ENCODE peak calls at places on chromosomes 6 and 20, in six cellular contexts. A is HFF-Myc; C is T-helper 1 cell; M is activated T-cell treated with anti-CD3 and anti-CD28 coated beads for 48 hours; Q is substantia nigra; B is activated CD8-positive, alpha-beta memory T cell treated with anti-CD3 and anti-CD28 coated beads for 4 hours. V is an unnamed sample.
A peak's percentile ranks its signal among the peaks of the same experiment; 100 is the strongest.

GRCh38 chr6:165186041-165186440 is 123.4 kb downstream of the C6orf118 start:
- DNase-seq in A (no peak), C (no peak), M (no peak), Q (no peak), B (no peak), V (no peak)

GRCh38 chr20:58599966-58600365 is 51.1 kb upstream of the STX16 start:
- DNase-seq in A (no peak), C (no peak), M (no peak), Q (no peak), B (no peak), V (no peak)

GRCh38 chr20:2838847-2839671 is 1.4 kb downstream of the PCED1A start:
- DNase-seq in A (no peak), C (no peak), M (no peak), Q (no peak), B (no peak), V (no peak)

GRCh38 chr6:47822856-47823554 is 41.2 kb downstream of the OPN5 start:
- DNase-seq in A (no peak), C (no peak), M (no peak), Q (no peak), B (no peak), V (no peak)

GRCh38 chr6:16332175-16332542 is 93.8 kb downstream of the GMPR start:
- DNase-seq in A (no peak), C (peak; percentile 71), M (peak; percentile 74), Q (peak; percentile 72), B (peak; percentile 65), V (peak; percentile 73)

GRCh38 chr6:40535784-40536380 is 51.3 kb downstream of the LRFN2 start:
- DNase-seq in A (no peak), C (no peak), M (no peak), Q (no peak), B (no peak), V (no peak)

GRCh38 chr6:132964101-132964867 is 149.9 kb downstream of the RPS12 start:
- DNase-seq in A (no peak), C (no peak), M (no peak), Q (no peak), B (no peak), V (no peak)

GRCh38 chr6:73451166-73452106 is 661 bp downstream of the CGAS start:
- DNase-seq in A (no peak), C (peak; percentile 21), M (peak; percentile 44), Q (peak; percentile 17), B (no peak), V (peak; percentile 31)

GRCh38 chr6:105522626-105523322 is 119.9 kb upstream of the PREP start:
- DNase-seq in A (no peak), C (no peak), M (no peak), Q (no peak), B (no peak), V (no peak)

GRCh38 chr20:20452254-20452676 is 84.4 kb downstream of the INSM1 start:
- DNase-seq in A (peak; percentile 52), C (peak; percentile 27), M (peak; percentile 59), Q (peak; percentile 94), B (peak; percentile 12), V (peak; percentile 55)

GRCh38 chr6:151255811-151256210 is 16.0 kb downstream of the AKAP12 start:
- DNase-seq in A (no peak), C (no peak), M (no peak), Q (no peak), B (no peak), V (no peak)

GRCh38 chr6:151288711-151289398 is 49.1 kb downstream of the AKAP12 start:
- DNase-seq in A (no peak), C (no peak), M (peak; percentile 10), Q (no peak), B (no peak), V (no peak)

GRCh38 chr6:112018619-112019416 is 35.1 kb upstream of the CCN6 start:
- DNase-seq in A (no peak), C (no peak), M (no peak), Q (no peak), B (no peak), V (no peak)

GRCh38 chr20:18721716-18722115 is 91.9 kb upstream of the SCP2D1 start:
- DNase-seq in A (no peak), C (no peak), M (no peak), Q (no peak), B (no peak), V (no peak)

GRCh38 chr20:42112161-42112560 is 494.0 kb upstream of the CHD6 start:
- DNase-seq in A (no peak), C (no peak), M (no peak), Q (no peak), B (no peak), V (no peak)

GRCh38 chr20:53948383-53949318 is 121.7 kb downstream of the BCAS1 start:
- DNase-seq in A (no peak), C (no peak), M (no peak), Q (no peak), B (no peak), V (no peak)

GRCh38 chr6:25172819-25173218 is 106.4 kb upstream of the CARMIL1 start:
- DNase-seq in A (peak; percentile 79), C (no peak), M (no peak), Q (no peak), B (no peak), V (no peak)

GRCh38 chr6:16168858-16169257 is 40.0 kb downstream of the MYLIP start:
- DNase-seq in A (no peak), C (no peak), M (no peak), Q (no peak), B (no peak), V (no peak)

GRCh38 chr20:25285091-25285647 is 37.3 kb downstream of the PYGB start:
- DNase-seq in A (no peak), C (peak; percentile 2), M (no peak), Q (peak; percentile 54), B (no peak), V (no peak)

V was measured in stimulated activated CD4-positive, alpha-beta T cell treated with anti-CD3 and anti-CD28 coated beads, Interleukin-4, amount 100 ng/mL, for 48 hours.